ENCODE peak calls at places on chromosome 22, in five cellular contexts. M is NCI-H2107; U is NCI-H460; T is activated CD8-positive, alpha-beta memory T cell treated with anti-CD3 and anti-CD28 coated beads, Interleukin-2, amount 50 U/mL, for 4 hours; V is activated naive CD4-positive, alpha-beta T cell. I is an unnamed sample.

GRCh38 chr22:43828711-43829447 is 16.8 kb upstream of the EFCAB6 start:
- DNase-seq in T (no peak), V (no peak), U (no peak), M (no peak), I (no peak)

GRCh38 chr22:20290578-20291248 is 22.6 kb upstream of the RTN4R start:
- DNase-seq in T (no peak), M (no peak), U (no peak), V (no peak), I (no peak)

GRCh38 chr22:37661160-37661924 is 2.8 kb downstream of the PDXP start:
- DNase-seq in T (peak; percentile 44), U (no peak), V (peak; percentile 19), M (no peak), I (peak; percentile 57)

GRCh38 chr22:40665312-40665711 is 14.0 kb upstream of the MCHR1 start:
- DNase-seq in U (no peak), T (no peak), M (no peak), V (no peak), I (peak; percentile 62)

GRCh38 chr22:33166206-33166605 is 108.0 kb upstream of the SYN3 start:
- DNase-seq in M (no peak), V (no peak), U (no peak), T (no peak), I (no peak)

GRCh38 chr22:33919591-33920501 is at the start of gene LARGE1:
- DNase-seq in M (no peak), T (no peak), V (no peak), U (no peak), I (peak; percentile 36)

GRCh38 chr22:30747493-30747892 is 52.8 kb downstream of the OSBP2 start:
- DNase-seq in U (no peak), V (no peak), M (no peak), T (no peak), I (no peak)

GRCh38 chr22:37267661-37268413 is 14.5 kb upstream of the CYTH4 start:
- DNase-seq in U (no peak), V (no peak), M (no peak), T (no peak), I (no peak)

GRCh38 chr22:39466228-39467006 is 9.6 kb downstream of the MGAT3 start:
- DNase-seq in M (no peak), V (no peak), U (no peak), T (no peak), I (no peak)

GRCh38 chr22:46388647-46389046 is 53.1 kb downstream of the TRMU start:
- DNase-seq in U (no peak), V (no peak), M (no peak), T (no peak), I (no peak)

GRCh38 chr22:38383417-38383816 is 66.2 kb upstream of the CSNK1E start:
- DNase-seq in V (no peak), T (no peak), M (no peak), U (no peak), I (no peak)

I was measured in uterus.